ENCODE peak calls at places on chromosomes 3 and 15, in seven cellular contexts. B is GOT3; P is stimulated activated CD8-positive, alpha-beta memory T cell treated with anti-CD3 and anti-CD28 coated beads, Interleukin-2, amount 100 ng/mL, for 1 hour; Y is GM13977; L is heart left ventricle; K is posterior cingulate gyrus; A is psoas muscle. J is an unnamed sample.

GRCh38 chr15:68921926-68922325 is 8.4 kb upstream of the SPESP1 start:
- DNase-seq in L (no peak), P (no peak), B (no peak), K (no peak), A (no peak), Y (no peak), J (no peak)

GRCh38 chr3:126329927-126330725 is 27.1 kb downstream of the KLF15 start:
- DNase-seq in Y (no peak), P (no peak), B (no peak), K (no peak), L (no peak), A (no peak), J (peak)

GRCh38 chr3:141302364-141303141 is 65.8 kb upstream of the ZBTB38 start:
- DNase-seq in Y (no peak), P (no peak), A (no peak), B (peak), K (no peak), L (no peak), J (no peak)

GRCh38 chr3:132228923-132229322 is 88.3 kb upstream of the ACP3 start:
- DNase-seq in K (no peak), P (no peak), B (no peak), A (no peak), Y (no peak), L (no peak), J (no peak)

GRCh38 chr3:104977719-104978118 is 389.0 kb upstream of the ALCAM start:
- DNase-seq in Y (no peak), L (no peak), A (no peak), B (no peak), K (no peak), P (no peak), J (no peak)

GRCh38 chr3:119239421-119239820 is 1.3 kb downstream of the B4GALT4 start:
- DNase-seq in B (no peak), A (no peak), P (no peak), L (no peak), Y (peak), K (no peak), J (no peak)

GRCh38 chr15:69011641-69012040 is 2.9 kb upstream of the NOX5 start:
- DNase-seq in Y (no peak), A (no peak), L (no peak), P (no peak), K (no peak), B (no peak), J (no peak)

GRCh38 chr15:98085003-98085639 is 124.6 kb downstream of the ARRDC4 start:
- DNase-seq in B (no peak), L (no peak), Y (peak), K (no peak), P (no peak), A (no peak), J (no peak)